ENCODE peak calls at places on chromosomes 5 and 9, in six cellular contexts. U, P, X, O, B and J are unnamed samples.

GRCh38 chr5:177092178-177093081 is 5.7 kb downstream of the FGFR4 start:
- DNase-seq in X (no peak), B (no peak), U (no peak), P (no peak), O (no peak), J (no peak)

GRCh38 chr9:112337547-112337946 is 4.1 kb upstream of the PTBP3 start:
- DNase-seq in P (no peak), B (no peak), O (peak), X (no peak), U (no peak), J (no peak)

GRCh38 chr9:36399980-36400331 is at the start of gene RNF38:
- DNase-seq in B (no peak), P (no peak), O (no peak), X (no peak), U (no peak), J (no peak)

GRCh38 chr9:87910821-87911220 is 6.9 kb upstream of the SPATA31C1 start:
- DNase-seq in X (no peak), P (no peak), O (no peak), B (no peak), U (no peak), J (no peak)

GRCh38 chr5:39394946-39395345 is 29.8 kb downstream of the DAB2 start:
- DNase-seq in B (peak), O (no peak), U (no peak), X (peak), P (peak), J (no peak)

GRCh38 chr5:149863176-149863575 is 81.4 kb downstream of the PDE6A start:
- DNase-seq in X (no peak), B (no peak), U (no peak), P (no peak), O (no peak), J (no peak)

GRCh38 chr5:159163027-159163699 is 46.2 kb downstream of the RNF145 start:
- DNase-seq in U (no peak), O (no peak), X (no peak), P (peak), B (peak), J (no peak)

GRCh38 chr5:167514461-167514860 is 777.0 kb upstream of the WWC1 start:
- DNase-seq in U (no peak), X (no peak), B (no peak), P (no peak), O (no peak), J (no peak)

GRCh38 chr5:50711280-50711679 is 44.8 kb downstream of the PARP8 start:
- DNase-seq in B (no peak), O (peak), P (peak), U (no peak), X (peak), J (peak)

GRCh38 chr9:19231126-19232035 is 888 bp downstream of the DENND4C start:
- DNase-seq in U (no peak), X (no peak), O (peak), P (peak), B (no peak), J (peak)

GRCh38 chr5:2374703-2375102 is 376.8 kb downstream of the IRX2 start:
- DNase-seq in O (no peak), U (no peak), P (no peak), X (no peak), B (no peak), J (no peak)

GRCh38 chr9:137054932-137055384 is 1.1 kb upstream of the ENTPD2 start:
- DNase-seq in X (no peak), P (no peak), O (no peak), U (no peak), B (no peak), J (no peak)

GRCh38 chr9:109493648-109494047 is 4.5 kb downstream of the PTPN3 start:
- DNase-seq in P (no peak), B (no peak), O (no peak), U (no peak), X (no peak), J (no peak)

GRCh38 chr9:6845881-6846280 is 88.1 kb downstream of the KDM4C start:
- DNase-seq in P (peak), O (peak), X (peak), B (no peak), U (no peak), J (no peak)

GRCh38 chr5:38403407-38403806 is 145.0 kb downstream of the EGFLAM start:
- DNase-seq in X (peak), B (peak), O (no peak), P (peak), U (no peak), J (no peak)

GRCh38 chr5:142816577-142816976 is 46.4 kb downstream of the ARHGAP26 start:
- DNase-seq in B (peak), X (peak), O (no peak), P (peak), U (peak), J (no peak)

GRCh38 chr5:151281001-151281639 is 22.4 kb downstream of the SLC36A3 start:
- DNase-seq in B (no peak), P (no peak), O (no peak), U (no peak), X (no peak), J (no peak)

GRCh38 chr5:80736730-80737129 is 81.9 kb upstream of the DHFR start:
- DNase-seq in O (no peak), U (no peak), P (peak), X (no peak), B (no peak), J (no peak)

GRCh38 chr9:109253637-109254284 is 67.1 kb downstream of the EPB41L4B start:
- DNase-seq in U (peak), X (peak), B (peak), O (peak), P (peak), J (no peak)

GRCh38 chr5:39102684-39103155 is 28.5 kb upstream of the RICTOR start:
- DNase-seq in B (peak), U (no peak), P (peak), O (no peak), X (peak), J (no peak)

GRCh38 chr9:124392855-124393460 is 22.3 kb downstream of the PSMB7 start:
- DNase-seq in O (no peak), U (peak), B (peak), P (peak), X (peak), J (no peak)
- TF ChIP-seq CTCF in O (peak), U (peak), B (peak), P (peak), X (peak), J (no peak)

GRCh38 chr9:2600307-2600706 is 21.3 kb upstream of the VLDLR start:
- DNase-seq in B (no peak), O (no peak), P (no peak), X (no peak), U (no peak), J (no peak)
- TF ChIP-seq CTCF in B (no peak), O (peak), P (no peak), X (no peak), U (no peak), J (no peak)

DNA sequence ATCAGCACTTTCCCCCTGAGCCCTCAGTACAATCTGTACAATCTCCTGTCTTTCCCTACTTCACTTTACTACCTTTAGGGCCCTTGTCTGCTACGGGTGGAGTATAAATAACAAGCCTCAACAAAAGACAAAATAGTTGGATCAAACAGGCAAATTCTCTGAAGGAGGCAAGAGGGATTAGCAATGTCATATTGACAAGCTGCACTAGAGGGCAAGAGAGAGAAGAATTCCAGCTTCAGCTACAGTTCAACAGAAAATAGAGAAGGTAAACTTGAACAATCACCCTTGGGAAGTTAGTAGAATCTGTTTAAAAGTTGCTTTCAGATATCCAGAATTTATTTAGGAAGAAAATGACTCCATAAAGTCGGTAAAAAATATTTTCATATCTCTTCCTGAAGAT is 68.4 kb upstream of the IZUMO3 start:
- DNase-seq in X (no peak), P (no peak), O (peak), U (no peak), B (no peak), J (no peak)
- TF ChIP-seq CTCF in X (no peak), P (no peak), O (peak), U (no peak), B (no peak), J (no peak)

GRCh38 chr5:163079618-163080017 is 357.8 kb upstream of the CCNG1 start:
- DNase-seq in B (no peak), U (no peak), O (no peak), X (no peak), P (no peak), J (no peak)
- TF ChIP-seq CTCF in B (no peak), U (no peak), O (no peak), X (peak), P (no peak), J (peak)

GRCh38 chr9:37497320-37497719 is 11.6 kb downstream of the POLR1E start:
- DNase-seq in X (no peak), O (no peak), P (no peak), U (no peak), B (no peak), J (no peak)

GRCh38 chr9:37495571-37495970 is 9.8 kb downstream of the POLR1E start:
- DNase-seq in U (no peak), O (no peak), X (no peak), B (no peak), P (no peak), J (no peak)

GRCh38 chr9:37499297-37499696 is 13.5 kb downstream of the POLR1E start:
- DNase-seq in X (no peak), O (no peak), P (no peak), U (no peak), B (no peak), J (no peak)

GRCh38 chr9:37498457-37498856 is 12.7 kb downstream of the POLR1E start:
- DNase-seq in P (no peak), X (no peak), B (no peak), U (no peak), O (no peak), J (no peak)

GRCh38 chr9:37496020-37496419 is 10.3 kb downstream of the POLR1E start:
- DNase-seq in U (no peak), X (no peak), O (no peak), B (no peak), P (no peak), J (no peak)
- TF ChIP-seq CTCF in U (no peak), X (no peak), O (no peak), B (no peak), P (no peak), J (no peak)

DNA sequence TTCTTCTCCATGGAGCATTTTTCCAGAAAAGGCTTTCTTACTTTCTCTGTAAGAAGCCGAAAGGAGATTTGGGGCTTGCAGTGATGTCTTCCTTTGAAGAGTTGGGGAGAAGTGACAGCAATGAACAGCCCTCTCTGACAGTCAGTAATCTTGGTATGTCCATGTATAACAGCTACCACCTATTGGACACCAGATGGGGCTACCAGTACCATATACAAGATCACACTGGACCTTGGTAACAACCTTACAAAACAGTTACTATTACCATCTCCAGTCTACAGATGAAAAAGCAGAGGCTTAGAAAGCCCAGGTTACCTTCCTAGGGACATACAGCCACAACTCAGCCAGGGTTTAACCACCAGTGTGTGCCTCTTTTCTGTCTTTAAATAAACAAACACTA is 272.7 kb upstream of the TRPC7 start:
- DNase-seq in B (no peak), X (no peak), U (no peak), P (no peak), O (peak), J (no peak)
- TF ChIP-seq CTCF in B (no peak), X (no peak), U (peak), P (peak), O (peak), J (no peak)

GRCh38 chr5:15791859-15792258 is 291.9 kb downstream of the FBXL7 start:
- DNase-seq in U (no peak), B (peak), P (peak), O (no peak), X (no peak), J (no peak)

GRCh38 chr5:15797116-15797515 is 297.1 kb downstream of the FBXL7 start:
- DNase-seq in X (no peak), B (no peak), O (no peak), P (no peak), U (no peak), J (no peak)

GRCh38 chr5:15796096-15796495 is 296.1 kb downstream of the FBXL7 start:
- DNase-seq in B (no peak), X (no peak), O (no peak), P (no peak), U (no peak), J (no peak)

GRCh38 chr5:15796557-15796956 is 296.6 kb downstream of the FBXL7 start:
- DNase-seq in B (no peak), U (no peak), O (no peak), P (no peak), X (no peak), J (no peak)

GRCh38 chr5:15794117-15794985 is 294.4 kb downstream of the FBXL7 start:
- DNase-seq in P (peak), U (no peak), O (peak), X (peak), B (no peak), J (no peak)
- TF ChIP-seq CTCF in P (peak), U (no peak), O (peak), X (no peak), B (peak), J (no peak)

GRCh38 chr5:15501057-15501791 is 1.2 kb downstream of the FBXL7 start:
- DNase-seq in U (no peak), P (peak), O (peak), B (peak), X (peak), J (no peak)
- TF ChIP-seq CTCF in U (peak), P (peak), O (peak), B (peak), X (peak), J (no peak)

GRCh38 chr5:136446565-136446964 is 81.2 kb upstream of the TRPC7 start:
- DNase-seq in P (no peak), O (no peak), U (no peak), B (no peak), X (no peak), J (no peak)
- TF ChIP-seq CTCF in P (no peak), O (no peak), U (no peak), B (no peak), X (no peak), J (no peak)

GRCh38 chr9:89915187-89915586 is 310.4 kb downstream of the GADD45G start:
- DNase-seq in O (no peak), B (no peak), U (no peak), X (no peak), P (no peak), J (no peak)
- TF ChIP-seq CTCF in O (no peak), B (no peak), U (no peak), X (no peak), P (no peak), J (no peak)